ENCODE peak calls at places on chromosomes 11 and 22, in six cellular contexts. C is activated T-helper 9 cell treated with anti-CD3 and anti-CD28 coated beads, Interleukin-2, amount 50 U/mL, for 16 hours; M is stimulated activated CD4-positive, alpha-beta T cell treated with anti-CD3 and anti-CD28 coated beads, Interleukin-15, amount 100 ng/mL, for 24 hours; Q is T1000; G is germinal center; U is EL. W is an unnamed sample.
A peak's percentile ranks its signal among the peaks of the same experiment; 100 is the strongest.

GRCh38 chr11:27255447-27255828 is 107.6 kb downstream of the CCDC34 start:
- DNase-seq in Q (no peak), C (no peak), U (peak; percentile 43), G (no peak), M (no peak), W (no peak)

GRCh38 chr11:97856666-97857065 is 1164.1 kb upstream of the CNTN5 start:
- DNase-seq in Q (no peak), M (no peak), G (no peak), C (no peak), U (no peak), W (no peak)

GRCh38 chr11:13333456-13333957 is 55.9 kb downstream of the BMAL1 start:
- DNase-seq in Q (no peak), U (no peak), G (no peak), M (no peak), C (no peak), W (no peak)

GRCh38 chr11:110286298-110287040 is 9.9 kb downstream of the RDX start:
- DNase-seq in C (no peak), U (no peak), G (no peak), M (no peak), Q (no peak), W (no peak)

GRCh38 chr22:49077036-49077393 is 750.7 kb downstream of the BRD1 start:
- DNase-seq in U (no peak), M (no peak), G (no peak), Q (no peak), C (no peak), W (no peak)

GRCh38 chr22:22787805-22788459 is 99.7 kb upstream of the IGLL5 start:
- DNase-seq in Q (no peak), M (peak; percentile 79), U (peak; percentile 33), C (peak; percentile 49), G (peak; percentile 65), W (peak; percentile 52)

GRCh38 chr11:66912963-66913362 is 45.2 kb downstream of the PC start:
- DNase-seq in C (no peak), G (no peak), Q (no peak), M (no peak), U (no peak), W (no peak)

GRCh38 chr11:69892986-69893555 is 73.9 kb upstream of the FGF3 start:
- DNase-seq in C (no peak), U (no peak), M (no peak), G (no peak), Q (no peak), W (no peak)

GRCh38 chr22:49613871-49614270 is 213.8 kb downstream of the BRD1 start:
- DNase-seq in U (no peak), G (no peak), C (no peak), Q (no peak), M (no peak), W (no peak)

GRCh38 chr22:38802671-38803121 is 8.8 kb upstream of the DNAL4 start:
- DNase-seq in G (no peak), Q (peak; percentile 78), C (no peak), M (no peak), U (peak; percentile 98), W (no peak)